ENCODE peak calls at places on chromosomes 1 and 21, in six cellular contexts. C is HEK293T, J is pons, U is HCT116, W is adrenal gland, K is bronchial epithelial cell. S is an unnamed sample.

GRCh38 chr1:155952505-155952890 is 11.1 kb downstream of the RXFP4 start:
- DNase-seq in J (no peak), U (no peak), W (no peak), C (no peak), K (no peak), S (no peak)

GRCh38 chr1:194809665-194810064 is 1623.3 kb upstream of the B3GALT2 start:
- DNase-seq in W (no peak), K (no peak), C (no peak), U (no peak), J (no peak), S (no peak)

GRCh38 chr1:114558548-114558947 is 22.9 kb downstream of the BCAS2 start:
- DNase-seq in W (no peak), K (no peak), C (peak; percentile 32), U (peak; percentile 6), J (peak; percentile 31), S (no peak)

GRCh38 chr1:241499910-241500309 is 19.6 kb downstream of the FH start:
- DNase-seq in K (peak; percentile 44), W (no peak), U (no peak), C (no peak), J (peak; percentile 70), S (no peak)

GRCh38 chr1:62613325-62613727 is 16.0 kb downstream of the ANGPTL3 start:
- DNase-seq in W (no peak), J (no peak), C (no peak), K (no peak), U (no peak), S (no peak)

GRCh38 chr1:228875741-228876140 is 140.5 kb downstream of the RHOU start:
- DNase-seq in U (no peak), K (no peak), J (peak; percentile 47), C (no peak), W (no peak), S (no peak)

GRCh38 chr21:25845729-25846256 is 111.0 kb downstream of the GABPA start:
- DNase-seq in C (no peak), J (peak; percentile 52), K (peak; percentile 32), U (no peak), W (no peak), S (no peak)

GRCh38 chr1:229023651-229024295 is 247.1 kb upstream of the RAB4A start:
- DNase-seq in K (no peak), C (no peak), J (no peak), W (peak; percentile 47), U (no peak), S (no peak)

GRCh38 chr1:866095-866494 is 57.6 kb upstream of the SAMD11 start:
- DNase-seq in W (no peak), C (no peak), U (no peak), K (no peak), J (no peak), S (no peak)

GRCh38 chr1:89995595-89996397 is 886 bp downstream of the ZNF326 start:
- DNase-seq in C (no peak), J (peak; percentile 37), K (no peak), U (no peak), W (no peak), S (no peak)

GRCh38 chr1:103333141-103333540 is 192.4 kb upstream of the RNPC3 start:
- DNase-seq in W (no peak), C (no peak), K (no peak), U (no peak), J (peak; percentile 32), S (no peak)

GRCh38 chr1:230123280-230124186 is 56.5 kb downstream of the GALNT2 start:
- DNase-seq in U (no peak), W (no peak), C (no peak), K (no peak), J (no peak), S (no peak)

GRCh38 chr1:44624268-44624901 is 49.9 kb downstream of the TMEM53 start:
- DNase-seq in C (no peak), U (no peak), J (no peak), K (no peak), W (no peak), S (no peak)

GRCh38 chr1:160465123-160465522 is 57.9 kb downstream of the SLAMF6 start:
- DNase-seq in W (no peak), U (no peak), J (no peak), K (no peak), C (no peak), S (no peak)

GRCh38 chr1:9559673-9560072 is 20.4 kb downstream of the SLC25A33 start:
- DNase-seq in K (no peak), C (no peak), U (no peak), W (no peak), J (no peak), S (no peak)

GRCh38 chr21:44751799-44752636 is 40.6 kb upstream of the TSPEAR start:
- DNase-seq in U (no peak), C (no peak), J (no peak), W (no peak), K (no peak), S (no peak)